ENCODE peak calls at places on chromosomes 7 and 10, in five cellular contexts. P is A549, T is substantia nigra, H is pons, I is left cardiac atrium. Z is an unnamed sample.
A peak's percentile ranks its signal among the peaks of the same experiment; 100 is the strongest.

GRCh38 chr7:29478687-29479086 is 84.9 kb upstream of the PRR15 start:
- DNase-seq in P (no peak), T (no peak), H (no peak), I (no peak), Z (no peak)

GRCh38 chr10:101040061-101040460 is 9.0 kb downstream of the SFXN3 start:
- DNase-seq in P (no peak), T (peak; percentile 3), H (peak; percentile 84), I (no peak), Z (no peak)

GRCh38 chr7:96388166-96388565 is 66.3 kb upstream of the SLC25A13 start:
- DNase-seq in P (no peak), T (no peak), H (no peak), I (no peak), Z (peak; percentile 70)

GRCh38 chr7:105487559-105488218 is 34.4 kb downstream of the PUS7 start:
- DNase-seq in P (peak; percentile 12), T (peak; percentile 10), H (peak; percentile 65), I (peak; percentile 59), Z (no peak)

GRCh38 chr7:7114575-7115291 is 67.6 kb upstream of the C1GALT1 start:
- DNase-seq in P (no peak), T (no peak), H (no peak), I (no peak), Z (no peak)

GRCh38 chr10:52653510-52653909 is 119.1 kb downstream of the MBL2 start:
- DNase-seq in P (no peak), T (peak; percentile 36), H (peak; percentile 79), I (peak; percentile 28), Z (no peak)

GRCh38 chr10:6390213-6390612 is 187.5 kb downstream of the PFKFB3 start:
- DNase-seq in P (no peak), T (no peak), H (no peak), I (no peak), Z (no peak)

GRCh38 chr10:97333351-97333600 is 1.3 kb downstream of the FRAT2 start:
- DNase-seq in P (no peak), T (no peak), H (no peak), I (no peak), Z (peak; percentile 10)

GRCh38 chr10:43125274-43125845 is 12.9 kb upstream of the CSGALNACT2 start:
- DNase-seq in P (no peak), T (no peak), H (no peak), I (no peak), Z (no peak)

GRCh38 chr7:137718360-137718759 is 128.4 kb downstream of the DGKI start:
- DNase-seq in P (no peak), T (peak; percentile 33), H (peak; percentile 41), I (no peak), Z (no peak)

GRCh38 chr10:103890194-103890658 is 27.8 kb downstream of the STN1 start:
- DNase-seq in P (peak; percentile 69), T (no peak), H (no peak), I (peak; percentile 35), Z (no peak)

GRCh38 chr7:110944966-110945644 is 145.8 kb upstream of the LRRN3 start:
- DNase-seq in P (no peak), T (no peak), H (no peak), I (no peak), Z (no peak)

Z was measured in NCI-H2171 treated with DMSO at 0.1 percent for 48 hours.